ENCODE peak calls at places on chromosomes 5 and 9, in five cellular contexts. O, T, K, G and C are unnamed samples.

GRCh38 chr5:132495063-132495671 is 4.6 kb upstream of the IRF1 start:
- DNase-seq in K (no peak), T (peak; percentile 8), G (peak; percentile 19), O (no peak), C (no peak)

GRCh38 chr5:124411089-124411488 is 335.4 kb downstream of the ZNF608 start:
- DNase-seq in G (no peak), O (no peak), K (no peak), T (no peak), C (no peak)

GRCh38 chr5:37926732-37927131 is 86.9 kb upstream of the GDNF start:
- DNase-seq in G (no peak), T (no peak), O (peak; percentile 23), K (no peak), C (no peak)

GRCh38 chr5:77607324-77607723 is 31.2 kb downstream of the OTP start:
- DNase-seq in G (no peak), K (no peak), O (no peak), T (no peak), C (no peak)

GRCh38 chr5:54701179-54701578 is 183.6 kb downstream of the SNX18 start:
- DNase-seq in T (no peak), O (peak; percentile 94), G (no peak), K (peak; percentile 9), C (no peak)

GRCh38 chr9:136438909-136439549 is 616 bp downstream of the INPP5E start:
- DNase-seq in K (peak; percentile 26), O (peak; percentile 16), G (no peak), T (peak; percentile 35), C (peak; percentile 55)

GRCh38 chr5:16406630-16407029 is 59.0 kb downstream of the ZNF622 start:
- DNase-seq in G (no peak), T (no peak), O (peak; percentile 40), K (no peak), C (no peak)

GRCh38 chr9:121709798-121710197 is 58.4 kb downstream of the DAB2IP start:
- DNase-seq in K (no peak), G (no peak), T (no peak), O (no peak), C (peak; percentile 42)

GRCh38 chr5:151456321-151456940 is 9.0 kb downstream of the SLC36A1 start:
- DNase-seq in T (peak; percentile 33), K (no peak), O (no peak), G (no peak), C (peak; percentile 15)

GRCh38 chr5:42507451-42508092 is 84.3 kb downstream of the GHR start:
- DNase-seq in K (no peak), G (no peak), O (no peak), T (no peak), C (no peak)

GRCh38 chr5:39108987-39109386 is 34.8 kb upstream of the RICTOR start:
- DNase-seq in O (no peak), T (no peak), K (no peak), G (no peak), C (no peak)
- TF ChIP-seq CTCF in O (no peak), T (no peak), K (no peak), G (no peak), C (no peak)

DNA sequence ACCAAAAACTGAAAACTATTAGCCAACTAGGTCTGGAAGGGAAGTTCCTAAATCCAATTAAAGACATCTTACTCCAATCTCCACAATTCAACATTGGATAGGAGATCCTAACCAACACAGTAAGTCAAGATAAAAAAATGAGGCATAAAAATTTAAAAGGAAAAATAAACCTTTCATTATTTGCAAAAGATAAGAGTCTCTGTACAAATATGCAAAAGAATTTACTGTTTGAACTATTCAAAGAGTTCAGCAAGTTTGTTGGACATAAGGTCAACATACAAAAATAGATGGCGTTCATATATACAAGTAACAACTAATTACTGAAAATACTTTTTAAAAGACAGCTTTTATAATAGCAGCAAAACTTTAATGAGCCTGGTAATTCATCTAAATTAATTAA is 3.1 kb upstream of the FREM1 start:
- DNase-seq in K (no peak), T (no peak), G (no peak), O (no peak), C (no peak)
- H3K4me1 ChIP-seq in K (peaks cover 41% of the 10 kb centered on the region), T (peaks cover 19% of the 10 kb centered on the region), G (no peaks in the 10 kb centered on the region), O (peaks cover 34% of the 10 kb centered on the region), C (no peaks in the 10 kb centered on the region)

GRCh38 chr5:149024477-149024876 is 38.4 kb downstream of the SH3TC2 start:
- DNase-seq in O (peak; percentile 95), G (no peak), K (no peak), T (no peak), C (no peak)
- TF ChIP-seq CTCF in O (no peak), G (no peak), K (no peak), T (no peak), C (no peak)

GRCh38 chr9:89532944-89533343 is 35.0 kb upstream of the SEMA4D start:
- DNase-seq in T (no peak), G (no peak), O (no peak), K (no peak), C (no peak)
- H3K4me1 ChIP-seq in T (peaks cover 5% of the 10 kb centered on the region), G (no peaks in the 10 kb centered on the region), O (peaks cover 9% of the 10 kb centered on the region), K (no peaks in the 10 kb centered on the region), C (peaks cover 4% of the 10 kb centered on the region)